ENCODE peak calls at places on chromosomes 1 and 21, in nine cellular contexts. One of them, this sample, is unnamed.

GRCh38 chr1:114094303-114094663 is 59.4 kb downstream of the SYT6 start:
- DNase-seq in GM23338: no peak
- DNase-seq in ascending aorta: no peak
- DNase-seq in brain microvascular endothelial cell: peak; percentile 10
- DNase-seq in fibroblast of mammary gland: peak; percentile 66
- DNase-seq in uterus: no peak
- DNase-seq in IMR-90: peak; percentile 26
- DNase-seq in adrenal gland: no peak
- DNase-seq in CD8-positive, alpha-beta T cell: no peak
- DNase-seq in this sample: no peak

GRCh38 chr1:32889731-32890278 is 3.5 kb downstream of the HPCA start:
- DNase-seq in adrenal gland: no peak
- DNase-seq in ascending aorta: no peak
- DNase-seq in brain microvascular endothelial cell: no peak
- DNase-seq in CD8-positive, alpha-beta T cell: no peak
- DNase-seq in uterus: no peak
- DNase-seq in IMR-90: no peak
- DNase-seq in fibroblast of mammary gland: no peak
- DNase-seq in GM23338: no peak
- DNase-seq in this sample: no peak

GRCh38 chr21:31557421-31557955 is 102.0 kb upstream of the SOD1 start:
- DNase-seq in fibroblast of mammary gland: no peak
- DNase-seq in GM23338: peak; percentile 85
- DNase-seq in brain microvascular endothelial cell: no peak
- DNase-seq in ascending aorta: no peak
- DNase-seq in CD8-positive, alpha-beta T cell: peak; percentile 3
- DNase-seq in IMR-90: no peak
- DNase-seq in adrenal gland: no peak
- DNase-seq in uterus: no peak
- DNase-seq in this sample: no peak

GRCh38 chr1:43935711-43936427 is 2.3 kb downstream of the ARTN start:
- DNase-seq in uterus: no peak
- DNase-seq in ascending aorta: no peak
- DNase-seq in IMR-90: no peak
- DNase-seq in GM23338: peak; percentile 70
- DNase-seq in adrenal gland: no peak
- DNase-seq in brain microvascular endothelial cell: no peak
- DNase-seq in fibroblast of mammary gland: no peak
- DNase-seq in CD8-positive, alpha-beta T cell: no peak
- DNase-seq in this sample: no peak

GRCh38 chr1:182601416-182601786 is 2.8 kb downstream of the RGS16 start:
- DNase-seq in adrenal gland: peak; percentile 75
- DNase-seq in ascending aorta: no peak
- DNase-seq in uterus: peak; percentile 58
- DNase-seq in brain microvascular endothelial cell: peak; percentile 48
- DNase-seq in GM23338: peak; percentile 96
- DNase-seq in CD8-positive, alpha-beta T cell: peak; percentile 66
- DNase-seq in IMR-90: peak; percentile 76
- DNase-seq in fibroblast of mammary gland: peak; percentile 77
- DNase-seq in this sample: peak; percentile 67

GRCh38 chr1:180235077-180235501 is 5.0 kb downstream of the LHX4 start:
- DNase-seq in ascending aorta: no peak
- DNase-seq in CD8-positive, alpha-beta T cell: no peak
- DNase-seq in GM23338: peak; percentile 74
- DNase-seq in adrenal gland: no peak
- DNase-seq in brain microvascular endothelial cell: no peak
- DNase-seq in uterus: no peak
- DNase-seq in IMR-90: no peak
- DNase-seq in fibroblast of mammary gland: no peak
- DNase-seq in this sample: no peak

GRCh38 chr1:22578732-22579361 is 15.6 kb downstream of the EPHA8 start:
- DNase-seq in IMR-90: no peak
- DNase-seq in adrenal gland: no peak
- DNase-seq in fibroblast of mammary gland: no peak
- DNase-seq in brain microvascular endothelial cell: no peak
- DNase-seq in uterus: no peak
- DNase-seq in CD8-positive, alpha-beta T cell: no peak
- DNase-seq in ascending aorta: no peak
- DNase-seq in GM23338: no peak
- DNase-seq in this sample: no peak

GRCh38 chr1:45615885-45616284 is 8.0 kb downstream of the CCDC17 start:
- DNase-seq in IMR-90: no peak
- DNase-seq in adrenal gland: no peak
- DNase-seq in fibroblast of mammary gland: no peak
- DNase-seq in brain microvascular endothelial cell: no peak
- DNase-seq in uterus: no peak
- DNase-seq in ascending aorta: no peak
- DNase-seq in GM23338: no peak
- DNase-seq in CD8-positive, alpha-beta T cell: no peak
- DNase-seq in this sample: no peak

GRCh38 chr1:153849487-153850185 is 73.1 kb downstream of the GATAD2B start:
- DNase-seq in uterus: no peak
- DNase-seq in ascending aorta: no peak
- DNase-seq in brain microvascular endothelial cell: no peak
- DNase-seq in CD8-positive, alpha-beta T cell: no peak
- DNase-seq in IMR-90: no peak
- DNase-seq in GM23338: no peak
- DNase-seq in fibroblast of mammary gland: no peak
- DNase-seq in adrenal gland: no peak
- DNase-seq in this sample: no peak

DNA sequence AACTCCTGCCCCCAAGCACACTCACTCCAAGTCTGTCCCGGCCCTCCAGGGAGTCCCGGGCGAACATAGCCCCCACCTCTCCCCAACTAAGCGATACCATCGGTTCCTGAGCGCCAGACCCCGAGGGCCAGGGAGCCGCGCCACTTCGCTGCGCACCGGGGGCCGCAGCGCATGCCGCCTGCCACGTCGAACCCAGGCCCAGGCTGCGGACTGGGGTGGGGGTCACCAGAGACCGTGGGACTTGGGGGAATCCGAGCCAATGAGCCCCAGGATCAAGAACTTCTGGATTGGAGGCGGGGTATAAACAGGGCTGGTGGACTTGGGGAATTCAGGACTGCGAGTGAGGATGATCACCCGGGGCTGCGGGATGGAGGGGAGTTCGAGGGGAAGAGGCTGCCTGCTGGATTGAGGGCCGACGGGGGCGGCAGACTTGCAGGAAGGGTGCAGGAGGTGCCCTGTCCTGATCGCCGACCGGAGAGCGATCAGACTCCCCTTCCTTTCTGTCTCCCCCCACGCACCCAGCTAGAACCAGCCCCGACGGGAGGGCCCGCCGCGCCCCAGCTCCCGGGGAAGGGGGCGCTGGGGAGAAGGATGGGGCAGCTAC is 640 bp downstream of the RSPO1 start:
- DNase-seq in adrenal gland: no peak
- DNase-seq in CD8-positive, alpha-beta T cell: no peak
- DNase-seq in brain microvascular endothelial cell: no peak
- DNase-seq in IMR-90: no peak
- DNase-seq in fibroblast of mammary gland: no peak
- DNase-seq in GM23338: peak; percentile 35
- DNase-seq in ascending aorta: no peak
- DNase-seq in uterus: no peak
- DNase-seq in this sample: no peak
- H3K4me3 ChIP-seq in adrenal gland: no peak overlapping the region
- H3K4me3 ChIP-seq in CD8-positive, alpha-beta T cell: no peak overlapping the region
- H3K4me3 ChIP-seq in brain microvascular endothelial cell: no peak overlapping the region
- H3K4me3 ChIP-seq in IMR-90: peak overlapping the region; percentile 32
- H3K4me3 ChIP-seq in fibroblast of mammary gland: no peak overlapping the region
- H3K4me3 ChIP-seq in GM23338: peak overlapping the region; percentile 57
- H3K4me3 ChIP-seq in ascending aorta: no peak overlapping the region
- H3K4me3 ChIP-seq in uterus: peak overlapping the region; percentile 40
- H3K4me3 ChIP-seq in this sample: no peak overlapping the region

GRCh38 chr21:23968722-23969647 is 1638.3 kb downstream of the MRPL39 start:
- DNase-seq in GM23338: peak; percentile 84
- DNase-seq in brain microvascular endothelial cell: peak; percentile 18
- DNase-seq in ascending aorta: no peak
- DNase-seq in uterus: no peak
- DNase-seq in fibroblast of mammary gland: peak; percentile 17
- DNase-seq in IMR-90: peak; percentile 26
- DNase-seq in CD8-positive, alpha-beta T cell: peak; percentile 38
- DNase-seq in adrenal gland: peak; percentile 34
- DNase-seq in this sample: peak; percentile 0
- TF ChIP-seq CTCF in GM23338: peak; percentile 75
- TF ChIP-seq CTCF in brain microvascular endothelial cell: peak; percentile 70
- TF ChIP-seq CTCF in ascending aorta: no peak
- TF ChIP-seq CTCF in uterus: no peak
- TF ChIP-seq CTCF in fibroblast of mammary gland: peak; percentile 37
- TF ChIP-seq CTCF in IMR-90: peak; percentile 54
- TF ChIP-seq CTCF in CD8-positive, alpha-beta T cell: peak; percentile 79
- TF ChIP-seq CTCF in adrenal gland: peak; percentile 54
- TF ChIP-seq CTCF in this sample: no peak

DNA sequence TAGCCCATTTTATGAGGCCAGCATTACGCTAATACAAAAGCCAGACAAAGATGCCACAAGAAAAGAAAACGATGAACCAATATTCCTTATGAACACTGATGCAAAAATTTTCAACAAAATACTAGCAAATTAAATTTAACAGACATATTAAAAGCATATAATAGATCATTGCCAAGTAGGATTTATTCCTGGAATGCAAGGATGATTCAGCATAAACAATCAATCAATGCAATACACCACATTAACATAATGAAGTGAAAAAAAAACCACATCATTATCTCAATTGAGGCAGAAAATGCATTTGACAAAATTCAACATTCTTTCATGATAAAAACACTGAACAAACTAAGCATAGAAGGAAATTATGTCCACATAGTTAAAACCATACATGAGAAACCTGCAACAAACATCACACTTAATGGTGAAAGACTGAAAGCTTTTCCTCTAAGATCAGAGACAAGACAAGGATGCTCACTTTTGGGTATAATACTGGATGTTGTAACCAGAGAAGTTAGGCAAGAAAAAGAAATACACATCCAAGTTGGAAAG is 22.9 kb upstream of the ATP1A1 start:
- DNase-seq in GM23338: no peak
- DNase-seq in CD8-positive, alpha-beta T cell: no peak
- DNase-seq in fibroblast of mammary gland: no peak
- DNase-seq in brain microvascular endothelial cell: no peak
- DNase-seq in adrenal gland: no peak
- DNase-seq in uterus: no peak
- DNase-seq in ascending aorta: no peak
- DNase-seq in IMR-90: no peak
- DNase-seq in this sample: no peak
- H3K4me3 ChIP-seq in GM23338: no peak overlapping the region
- H3K4me3 ChIP-seq in CD8-positive, alpha-beta T cell: no peak overlapping the region
- H3K4me3 ChIP-seq in fibroblast of mammary gland: no peak overlapping the region
- H3K4me3 ChIP-seq in brain microvascular endothelial cell: no peak overlapping the region
- H3K4me3 ChIP-seq in adrenal gland: no peak overlapping the region
- H3K4me3 ChIP-seq in uterus: no peak overlapping the region
- H3K4me3 ChIP-seq in ascending aorta: no peak overlapping the region
- H3K4me3 ChIP-seq in IMR-90: no peak overlapping the region
- H3K4me3 ChIP-seq in this sample: no peak overlapping the region

DNA sequence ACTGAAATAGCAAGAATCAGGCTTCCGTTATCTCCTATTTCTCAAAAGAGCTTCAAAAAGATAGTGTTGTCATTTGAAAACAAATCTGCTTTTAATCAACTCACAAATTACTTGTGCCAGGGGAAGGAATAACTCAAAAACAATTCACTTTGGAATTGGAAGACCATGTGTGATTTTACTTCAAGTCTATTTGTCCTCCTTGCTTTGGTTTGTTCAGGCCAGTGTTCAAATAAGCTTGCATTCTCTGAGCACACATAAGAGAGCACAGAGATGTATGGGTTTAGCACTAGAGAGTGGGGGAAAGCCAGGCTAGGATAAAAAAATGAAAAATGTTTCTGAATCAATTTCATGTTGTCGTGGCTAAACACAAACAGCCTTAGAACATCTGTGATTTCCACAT is 325.7 kb upstream of the LYPLAL1 start:
- DNase-seq in adrenal gland: no peak
- DNase-seq in uterus: no peak
- DNase-seq in CD8-positive, alpha-beta T cell: no peak
- DNase-seq in IMR-90: no peak
- DNase-seq in GM23338: no peak
- DNase-seq in fibroblast of mammary gland: peak; percentile 16
- DNase-seq in ascending aorta: no peak
- DNase-seq in brain microvascular endothelial cell: no peak
- DNase-seq in this sample: no peak
- TF ChIP-seq CTCF in adrenal gland: no peak
- TF ChIP-seq CTCF in uterus: no peak
- TF ChIP-seq CTCF in CD8-positive, alpha-beta T cell: no peak
- TF ChIP-seq CTCF in IMR-90: no peak
- TF ChIP-seq CTCF in GM23338: no peak
- TF ChIP-seq CTCF in fibroblast of mammary gland: no peak
- TF ChIP-seq CTCF in ascending aorta: no peak
- TF ChIP-seq CTCF in brain microvascular endothelial cell: no peak
- TF ChIP-seq CTCF in this sample: no peak

This sample was measured in HFF-Myc.